ENCODE peak calls at places on chromosome 3, in eight cellular contexts. L is tibial artery; U is body of pancreas; M is CD8-positive, alpha-beta memory T cell; Q is prostate gland; Z is esophagus squamous epithelium; X is IMR-90; A is heart left ventricle. G is an unnamed sample. For H3K4me1, the result is how much of the 10 kb centered on the place peaks cover.

GRCh38 chr3:122151480-122151879 is 32.0 kb upstream of the CASR start:
- DNase-seq in Z (no peak), X (peak), Q (no peak), M (no peak), U (no peak), A (no peak), L (no peak), G (no peak)

GRCh38 chr3:156580986-156581385 is 26.1 kb upstream of the SSR3 start:
- DNase-seq in Q (no peak), U (no peak), L (no peak), Z (no peak), M (no peak), X (no peak), A (no peak), G (no peak)

GRCh38 chr3:170680593-170680992 is 94.7 kb upstream of the SLC7A14 start:
- DNase-seq in M (no peak), L (no peak), Z (no peak), Q (no peak), U (no peak), A (no peak), X (no peak), G (no peak)

GRCh38 chr3:5078151-5078550 is 43.9 kb upstream of the ARL8B start:
- DNase-seq in M (no peak), Z (no peak), A (no peak), X (peak), Q (peak), U (no peak), L (no peak), G (no peak)

GRCh38 chr3:51953445-51953844 is 1.7 kb upstream of the GPR62 start:
- DNase-seq in A (no peak), X (peak), L (no peak), M (no peak), U (no peak), Z (no peak), Q (no peak), G (no peak)

GRCh38 chr3:197372076-197372661 is 73.8 kb upstream of the DLG1 start:
- DNase-seq in U (no peak), Q (peak), X (peak), L (no peak), Z (no peak), A (no peak), M (no peak), G (no peak)

GRCh38 chr3:118380576-118380975 is 654.1 kb downstream of the IGSF11 start:
- DNase-seq in X (no peak), Z (no peak), A (no peak), Q (no peak), U (no peak), M (no peak), L (no peak), G (no peak)

GRCh38 chr3:168094877-168095610 is 680 bp downstream of the GOLIM4 start:
- DNase-seq in U (peak), A (peak), Q (peak), L (peak), Z (peak), M (peak), X (peak), G (peak)

GRCh38 chr3:37898424-37898823 is 36.7 kb downstream of the CTDSPL start:
- DNase-seq in M (no peak), U (no peak), A (no peak), Z (no peak), X (no peak), Q (no peak), L (no peak), G (no peak)

GRCh38 chr3:171404376-171404982 is 55.7 kb downstream of the TNIK start:
- DNase-seq in A (no peak), U (peak), X (no peak), L (no peak), Q (peak), Z (no peak), M (no peak), G (no peak)

GRCh38 chr3:157438371-157438735 is 1.7 kb downstream of the PTX3 start:
- DNase-seq in A (no peak), L (no peak), Z (no peak), U (no peak), Q (no peak), M (no peak), X (no peak), G (no peak)

GRCh38 chr3:158935846-158936245 is 134.0 kb downstream of the MFSD1 start:
- DNase-seq in A (no peak), X (no peak), L (no peak), U (no peak), Z (no peak), Q (no peak), M (no peak), G (no peak)

GRCh38 chr3:13477946-13478345 is 2.2 kb upstream of the HDAC11 start:
- DNase-seq in A (no peak), Z (no peak), X (no peak), Q (no peak), U (no peak), M (no peak), L (no peak), G (peak)

GRCh38 chr3:62873672-62874397 is 1.4 kb downstream of the CADPS start:
- DNase-seq in X (no peak), M (no peak), Z (no peak), U (peak), Q (peak), A (peak), L (peak), G (no peak)

GRCh38 chr3:122350814-122351418 is 25.9 kb downstream of the CSTA start:
- DNase-seq in A (no peak), M (no peak), U (no peak), X (peak), Z (no peak), L (no peak), Q (no peak), G (no peak)

GRCh38 chr3:45188714-45189659 is 37.1 kb downstream of the TMEM158 start:
- DNase-seq in Q (no peak), M (no peak), Z (no peak), U (no peak), X (peak), A (no peak), L (no peak), G (no peak)

GRCh38 chr3:29186131-29186599 is 94.7 kb upstream of the RBMS3 start:
- DNase-seq in Z (no peak), M (no peak), A (no peak), U (no peak), Q (no peak), L (no peak), X (peak), G (no peak)

GRCh38 chr3:171309906-171310359 is 150.3 kb downstream of the TNIK start:
- DNase-seq in Z (no peak), A (no peak), M (no peak), X (peak), Q (no peak), L (no peak), U (no peak), G (no peak)

GRCh38 chr3:123044981-123045763 is 17.6 kb upstream of the SEMA5B start:
- DNase-seq in L (no peak), A (no peak), M (no peak), X (no peak), Z (no peak), Q (no peak), U (no peak), G (no peak)

GRCh38 chr3:71299160-71299559 is 284.4 kb downstream of the FOXP1 start:
- DNase-seq in X (no peak), L (no peak), M (no peak), Z (no peak), A (no peak), Q (no peak), U (no peak), G (no peak)
- H3K4me1 ChIP-seq in X (under half), L (under half), M (under half), Z (under half), A (under half), Q (under half), U (under half), G (under half)

GRCh38 chr3:124838963-124839362 is 48.2 kb downstream of the ITGB5 start:
- DNase-seq in A (no peak), L (no peak), Z (no peak), M (no peak), X (no peak), U (no peak), Q (no peak), G (no peak)
- H3K27ac ChIP-seq in A (no peak), L (peak), Z (no peak), M (no peak), X (no peak), U (peak), Q (peak), G (peak)

GRCh38 chr3:102037209-102037608 is 187.9 kb downstream of the NFKBIZ start:
- DNase-seq in U (no peak), X (peak), Q (no peak), M (no peak), A (no peak), L (no peak), Z (no peak), G (no peak)

GRCh38 chr3:102036015-102036414 is 186.7 kb downstream of the NFKBIZ start:
- DNase-seq in Z (no peak), M (no peak), X (no peak), U (no peak), L (no peak), Q (no peak), A (no peak), G (no peak)

GRCh38 chr3:102036472-102036871 is 187.2 kb downstream of the NFKBIZ start:
- DNase-seq in X (no peak), A (no peak), L (no peak), M (no peak), U (no peak), Q (no peak), Z (no peak), G (no peak)

GRCh38 chr3:102037791-102038190 is 188.5 kb downstream of the NFKBIZ start:
- DNase-seq in U (no peak), Z (no peak), X (no peak), L (no peak), M (no peak), A (no peak), Q (no peak), G (no peak)

DNA sequence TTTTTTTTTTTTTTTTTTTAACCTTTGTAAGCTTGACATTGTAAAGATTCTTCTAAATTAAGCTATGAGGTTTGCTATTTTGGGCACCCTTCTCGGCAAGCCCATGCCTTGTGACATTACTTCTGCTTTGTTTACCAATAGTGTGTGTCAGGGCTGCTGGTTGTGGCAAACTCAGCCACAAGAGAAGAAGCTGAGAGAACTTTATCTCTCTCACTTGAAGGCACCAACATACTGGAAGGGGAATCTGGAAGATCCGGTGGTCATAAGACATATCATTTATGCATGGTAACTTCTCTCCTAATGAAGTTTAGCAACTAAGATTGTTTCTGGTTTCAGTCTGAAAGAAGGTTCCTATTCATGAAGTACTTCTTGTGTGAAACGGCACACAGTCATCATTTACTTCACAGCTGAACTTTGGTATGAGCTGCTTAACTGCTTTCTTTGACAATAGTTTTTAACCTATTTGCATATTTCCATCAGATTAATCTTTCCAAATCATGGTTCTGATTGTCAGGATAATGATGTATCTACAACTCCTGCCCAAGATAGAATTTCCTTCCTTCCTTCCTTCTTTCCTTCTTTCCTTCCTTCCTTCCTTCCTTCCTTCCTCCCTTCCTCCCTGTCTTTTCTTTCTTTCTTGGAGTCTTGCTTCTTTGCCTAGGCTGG is 189.3 kb downstream of the NFKBIZ start:
- DNase-seq in A (no peak), Q (no peak), M (no peak), Z (no peak), U (no peak), X (no peak), L (no peak), G (no peak)
- H3K4me1 ChIP-seq in A (under half), Q (under half), M (under half), Z (under half), U (under half), X (under half), L (under half), G (under half)

GRCh38 chr3:138070006-138070405 is 45.4 kb downstream of the DZIP1L start:
- DNase-seq in Z (no peak), U (no peak), Q (no peak), A (no peak), X (no peak), L (no peak), M (no peak), G (no peak)
- H3K27ac ChIP-seq in Z (no peak), U (no peak), Q (no peak), A (no peak), X (no peak), L (no peak), M (no peak), G (no peak)

GRCh38 chr3:146131616-146132410 is 29.2 kb downstream of the PLOD2 start:
- DNase-seq in U (no peak), X (peak), L (no peak), Z (no peak), M (no peak), Q (no peak), A (no peak), G (no peak)
- H3K4me1 ChIP-seq in U (under half), X (under half), L (under half), Z (under half), M (under half), Q (under half), A (under half), G (under half)

GRCh38 chr3:190094201-190094718 is 26.4 kb downstream of the P3H2 start:
- DNase-seq in X (peak), Z (no peak), A (no peak), M (no peak), U (no peak), L (no peak), Q (no peak), G (peak)
- H3K27ac ChIP-seq in X (peak), Z (no peak), A (no peak), M (no peak), U (no peak), L (peak), Q (no peak), G (peak)

G was measured in aorta.